ENCODE peak calls at places on chromosome 1, in ten cellular contexts. J is CD4-positive, CD25-positive, alpha-beta regulatory T cell; R is HT-29; P is T-cell; G is nucleus accumbens; X is T-helper 17 cell; I is stimulated activated CD8-positive, alpha-beta memory T cell treated with anti-CD3 and anti-CD28 coated beads, Interleukin-7, amount 100 ng/mL, for 1 hour; D is naive thymus-derived CD8-positive, alpha-beta T cell; V is COLO829; Q is MG63. K is an unnamed sample.

GRCh38 chr1:162987866-162988265 is 81.3 kb upstream of the RGS4 start:
- DNase-seq in J (no peak), R (no peak), P (no peak), G (no peak), X (no peak), I (no peak), D (no peak), V (no peak), Q (peak; percentile 73), K (no peak)

GRCh38 chr1:17507916-17508315 is 31.6 kb upstream of the ARHGEF10L start:
- DNase-seq in J (no peak), R (no peak), P (no peak), G (no peak), X (no peak), I (no peak), D (no peak), V (no peak), Q (peak; percentile 19), K (no peak)

GRCh38 chr1:29700522-29700921 is 464.2 kb downstream of the PTPRU start:
- DNase-seq in J (no peak), R (no peak), P (no peak), G (no peak), X (no peak), I (no peak), D (no peak), V (no peak), Q (no peak), K (no peak)

GRCh38 chr1:160058087-160058486 is 11.9 kb downstream of the KCNJ10 start:
- DNase-seq in J (no peak), R (no peak), P (no peak), G (no peak), X (no peak), I (no peak), D (no peak), V (no peak), Q (no peak), K (no peak)

GRCh38 chr1:226164154-226164553 is 22.4 kb downstream of the ACBD3 start:
- DNase-seq in J (no peak), R (no peak), P (no peak), G (no peak), X (no peak), I (no peak), D (no peak), V (no peak), Q (no peak), K (no peak)

GRCh38 chr1:198809247-198809646 is 170.4 kb downstream of the PTPRC start:
- DNase-seq in J (no peak), R (no peak), P (no peak), G (no peak), X (no peak), I (no peak), D (no peak), V (no peak), Q (no peak), K (no peak)

GRCh38 chr1:95084317-95085176 is 11.8 kb upstream of the ALG14 start:
- DNase-seq in J (no peak), R (peak; percentile 76), P (no peak), G (no peak), X (no peak), I (no peak), D (no peak), V (peak; percentile 26), Q (peak; percentile 5), K (no peak)

GRCh38 chr1:108125312-108126138 is 74.6 kb downstream of the SLC25A24 start:
- DNase-seq in J (peak; percentile 55), R (peak; percentile 72), P (peak; percentile 49), G (peak; percentile 47), X (no peak), I (peak; percentile 23), D (peak; percentile 20), V (peak; percentile 35), Q (peak; percentile 65), K (peak; percentile 83)

GRCh38 chr1:156251527-156251926 is 3.7 kb upstream of the PAQR6 start:
- DNase-seq in J (no peak), R (peak; percentile 36), P (no peak), G (no peak), X (no peak), I (no peak), D (no peak), V (peak; percentile 73), Q (no peak), K (no peak)

GRCh38 chr1:23751050-23751814 is 8.0 kb downstream of the ELOA start:
- DNase-seq in J (no peak), R (peak; percentile 71), P (peak; percentile 16), G (no peak), X (no peak), I (no peak), D (no peak), V (peak; percentile 40), Q (peak; percentile 30), K (no peak)

GRCh38 chr1:25487628-25488027 is 55.8 kb upstream of the LDLRAP1 start:
- DNase-seq in J (no peak), R (no peak), P (peak; percentile 43), G (no peak), X (no peak), I (peak; percentile 29), D (peak; percentile 33), V (no peak), Q (no peak), K (no peak)

GRCh38 chr1:32500387-32501209 is 35.7 kb downstream of the ZBTB8B start:
- DNase-seq in J (no peak), R (peak; percentile 54), P (no peak), G (peak; percentile 40), X (no peak), I (no peak), D (peak; percentile 6), V (peak; percentile 57), Q (peak; percentile 67), K (peak; percentile 84)

GRCh38 chr1:198443374-198444233 is 96.9 kb downstream of the ATP6V1G3 start:
- DNase-seq in J (no peak), R (peak; percentile 83), P (no peak), G (no peak), X (no peak), I (no peak), D (no peak), V (peak; percentile 38), Q (peak; percentile 63), K (no peak)

GRCh38 chr1:98099501-98099900 is 178.7 kb upstream of the DPYD start:
- DNase-seq in J (no peak), R (no peak), P (no peak), G (no peak), X (no peak), I (no peak), D (no peak), V (no peak), Q (no peak), K (no peak)

GRCh38 chr1:241857131-241857530 is 9.1 kb downstream of the EXO1 start:
- DNase-seq in J (no peak), R (no peak), P (no peak), G (no peak), X (no peak), I (no peak), D (no peak), V (peak; percentile 64), Q (no peak), K (no peak)

GRCh38 chr1:206891412-206891811 is 5.8 kb upstream of the IL24 start:
- DNase-seq in J (no peak), R (no peak), P (no peak), G (no peak), X (no peak), I (no peak), D (no peak), V (no peak), Q (no peak), K (no peak)

GRCh38 chr1:7490576-7490975 is 280.5 kb upstream of the VAMP3 start:
- DNase-seq in J (no peak), R (peak; percentile 70), P (no peak), G (no peak), X (no peak), I (no peak), D (no peak), V (no peak), Q (no peak), K (no peak)

GRCh38 chr1:46372440-46372839 is 21.7 kb upstream of the FAAH start:
- DNase-seq in J (no peak), R (no peak), P (no peak), G (no peak), X (no peak), I (no peak), D (no peak), V (no peak), Q (no peak), K (no peak)

GRCh38 chr1:230753191-230753585 is 6.0 kb downstream of the CAPN9 start:
- DNase-seq in J (no peak), R (no peak), P (no peak), G (no peak), X (no peak), I (no peak), D (no peak), V (no peak), Q (no peak), K (no peak)

GRCh38 chr1:234933475-234933874 is 195.2 kb downstream of the TOMM20 start:
- DNase-seq in J (no peak), R (peak; percentile 16), P (no peak), G (no peak), X (no peak), I (no peak), D (no peak), V (no peak), Q (peak; percentile 86), K (no peak)

GRCh38 chr1:225848044-225848955 is 33.9 kb downstream of the TMEM63A start:
- DNase-seq in J (no peak), R (no peak), P (peak; percentile 22), G (peak; percentile 39), X (no peak), I (no peak), D (no peak), V (no peak), Q (no peak), K (no peak)

GRCh38 chr1:66282343-66282852 is 251.6 kb upstream of the SGIP1 start:
- DNase-seq in J (peak; percentile 44), R (no peak), P (peak; percentile 61), G (no peak), X (no peak), I (no peak), D (no peak), V (no peak), Q (peak; percentile 57), K (no peak)

GRCh38 chr1:248890549-248891498 is 15.2 kb upstream of the PGBD2 start:
- DNase-seq in J (no peak), R (no peak), P (no peak), G (no peak), X (no peak), I (no peak), D (no peak), V (no peak), Q (no peak), K (no peak)

GRCh38 chr1:16907870-16908758 is 12.3 kb downstream of the RNU1-2 start:
- DNase-seq in J (no peak), R (no peak), P (no peak), G (no peak), X (no peak), I (no peak), D (no peak), V (no peak), Q (no peak), K (no peak)

GRCh38 chr1:193356249-193356648 is 169.8 kb upstream of the B3GALT2 start:
- DNase-seq in J (no peak), R (no peak), P (no peak), G (no peak), X (no peak), I (no peak), D (no peak), V (no peak), Q (no peak), K (no peak)

GRCh38 chr1:185574139-185574835 is 159.9 kb upstream of the HMCN1 start:
- DNase-seq in J (no peak), R (no peak), P (no peak), G (no peak), X (no peak), I (no peak), D (no peak), V (no peak), Q (no peak), K (no peak)

GRCh38 chr1:117708323-117709288 is 102.8 kb downstream of the TENT5C start:
- DNase-seq in J (no peak), R (no peak), P (no peak), G (no peak), X (no peak), I (no peak), D (no peak), V (no peak), Q (no peak), K (no peak)

GRCh38 chr1:239995281-239995680 is 96.4 kb upstream of the FMN2 start:
- DNase-seq in J (no peak), R (no peak), P (no peak), G (no peak), X (no peak), I (no peak), D (no peak), V (no peak), Q (no peak), K (no peak)

K was measured in sigmoid colon.